ENCODE peak calls at places on chromosomes 6 and 20, in nine cellular contexts. Y is NCI-H2081; C is GM23248; P is GM19239; E is effector memory CD4-positive, alpha-beta T cell; M is stimulated activated CD8-positive, alpha-beta memory T cell treated with anti-CD3 and anti-CD28 coated beads, Interleukin-7, amount 100 ng/mL, for 24 hours; X is fibroblast of the conjunctiva; S is Caki2; Z is myocyte. U is an unnamed sample.
A peak's percentile ranks its signal among the peaks of the same experiment; 100 is the strongest.

GRCh38 chr6:69758214-69758613 is 38.6 kb downstream of the LMBRD1 start:
- DNase-seq in Y (no peak), C (no peak), P (no peak), E (no peak), M (no peak), X (no peak), S (no peak), Z (no peak), U (no peak)

GRCh38 chr6:6393069-6393529 is 72.6 kb upstream of the F13A1 start:
- DNase-seq in Y (no peak), C (no peak), P (no peak), E (no peak), M (no peak), X (no peak), S (no peak), Z (no peak), U (no peak)

GRCh38 chr6:112439010-112439409 is 91.9 kb downstream of the RFPL4B start:
- DNase-seq in Y (no peak), C (peak; percentile 7), P (no peak), E (no peak), M (no peak), X (no peak), S (no peak), Z (no peak), U (no peak)

GRCh38 chr20:31717478-31717946 is 5.2 kb downstream of the BCL2L1 start:
- DNase-seq in Y (no peak), C (no peak), P (no peak), E (no peak), M (no peak), X (no peak), S (no peak), Z (no peak), U (no peak)

GRCh38 chr6:158457616-158458278 is 102.1 kb upstream of the TMEM181 start:
- DNase-seq in Y (no peak), C (peak; percentile 50), P (no peak), E (no peak), M (no peak), X (no peak), S (no peak), Z (no peak), U (no peak)

GRCh38 chr6:137241481-137242011 is 22.4 kb upstream of the IFNGR1 start:
- DNase-seq in Y (no peak), C (peak; percentile 51), P (no peak), E (no peak), M (no peak), X (no peak), S (peak; percentile 39), Z (no peak), U (no peak)

GRCh38 chr6:167424060-167424673 is 99.3 kb downstream of the TTLL2 start:
- DNase-seq in Y (no peak), C (no peak), P (no peak), E (no peak), M (no peak), X (no peak), S (no peak), Z (no peak), U (no peak)

GRCh38 chr20:13022401-13023170 is 13.8 kb downstream of the SPTLC3 start:
- DNase-seq in Y (no peak), C (peak; percentile 82), P (no peak), E (no peak), M (no peak), X (peak; percentile 46), S (peak; percentile 41), Z (peak; percentile 76), U (peak; percentile 18)

GRCh38 chr6:154956771-154957522 is 38.2 kb upstream of the TIAM2 start:
- DNase-seq in Y (no peak), C (no peak), P (no peak), E (no peak), M (no peak), X (no peak), S (no peak), Z (no peak), U (no peak)

GRCh38 chr20:4567172-4567571 is 154.5 kb upstream of the PRND start:
- DNase-seq in Y (no peak), C (no peak), P (no peak), E (no peak), M (no peak), X (no peak), S (no peak), Z (no peak), U (no peak)

GRCh38 chr6:16201706-16202105 is 36.7 kb upstream of the GMPR start:
- DNase-seq in Y (no peak), C (no peak), P (no peak), E (no peak), M (no peak), X (no peak), S (no peak), Z (no peak), U (no peak)

GRCh38 chr6:7042056-7042653 is 65.6 kb upstream of the RREB1 start:
- DNase-seq in Y (no peak), C (peak; percentile 15), P (no peak), E (no peak), M (no peak), X (no peak), S (no peak), Z (no peak), U (peak; percentile 55)

GRCh38 chr6:81966968-81967367 is 214.5 kb upstream of the TENT5A start:
- DNase-seq in Y (no peak), C (no peak), P (no peak), E (no peak), M (no peak), X (no peak), S (no peak), Z (no peak), U (no peak)

GRCh38 chr20:49345538-49345937 is 67.7 kb upstream of the ZNFX1 start:
- DNase-seq in Y (no peak), C (peak; percentile 93), P (no peak), E (no peak), M (no peak), X (peak; percentile 13), S (no peak), Z (peak; percentile 98), U (peak; percentile 20)

GRCh38 chr6:162416845-162417537 is 310.6 kb downstream of the PRKN start:
- DNase-seq in Y (no peak), C (no peak), P (no peak), E (no peak), M (no peak), X (peak; percentile 23), S (no peak), Z (no peak), U (no peak)

GRCh38 chr20:33370296-33370695 is 31.0 kb downstream of the CDK5RAP1 start:
- DNase-seq in Y (no peak), C (no peak), P (no peak), E (peak; percentile 79), M (no peak), X (no peak), S (peak; percentile 83), Z (no peak), U (no peak)

GRCh38 chr20:20358801-20359200 is 9.1 kb upstream of the INSM1 start:
- DNase-seq in Y (peak; percentile 23), C (no peak), P (no peak), E (no peak), M (no peak), X (no peak), S (no peak), Z (no peak), U (no peak)

GRCh38 chr6:41040911-41041536 is 1.2 kb upstream of the TSPO2 start:
- DNase-seq in Y (no peak), C (no peak), P (no peak), E (no peak), M (no peak), X (no peak), S (no peak), Z (no peak), U (no peak)

GRCh38 chr6:6219716-6220115 is 100.7 kb downstream of the F13A1 start:
- DNase-seq in Y (no peak), C (no peak), P (no peak), E (no peak), M (no peak), X (no peak), S (no peak), Z (peak; percentile 60), U (no peak)

GRCh38 chr6:21664263-21665081 is 70.9 kb downstream of the SOX4 start:
- DNase-seq in Y (no peak), C (peak; percentile 60), P (no peak), E (no peak), M (no peak), X (no peak), S (peak; percentile 19), Z (no peak), U (peak; percentile 60)

GRCh38 chr6:14016930-14017625 is 92.3 kb downstream of the RNF182 start:
- DNase-seq in Y (no peak), C (peak; percentile 35), P (no peak), E (no peak), M (no peak), X (no peak), S (no peak), Z (no peak), U (no peak)

GRCh38 chr6:41326092-41326491 is 9.3 kb upstream of the NCR2 start:
- DNase-seq in Y (no peak), C (no peak), P (no peak), E (no peak), M (no peak), X (no peak), S (no peak), Z (no peak), U (no peak)

GRCh38 chr20:48919882-48920526 is 1.5 kb upstream of the ARFGEF2 start:
- DNase-seq in Y (no peak), C (no peak), P (no peak), E (no peak), M (no peak), X (no peak), S (no peak), Z (no peak), U (no peak)

GRCh38 chr6:158561247-158561884 is 1.5 kb downstream of the TMEM181 start:
- DNase-seq in Y (no peak), C (no peak), P (no peak), E (no peak), M (no peak), X (no peak), S (no peak), Z (no peak), U (no peak)

GRCh38 chr20:61752576-61752975 is 313.1 kb downstream of the TAF4 start:
- DNase-seq in Y (no peak), C (no peak), P (no peak), E (no peak), M (no peak), X (no peak), S (no peak), Z (no peak), U (no peak)

GRCh38 chr6:73227606-73228255 is 2.4 kb upstream of the KHDC1L start:
- DNase-seq in Y (no peak), C (no peak), P (no peak), E (no peak), M (no peak), X (no peak), S (no peak), Z (no peak), U (no peak)

GRCh38 chr6:41723178-41723935 is 12.1 kb downstream of the TFEB start:
- DNase-seq in Y (no peak), C (peak; percentile 96), P (peak; percentile 81), E (no peak), M (no peak), X (peak; percentile 51), S (no peak), Z (peak; percentile 56), U (peak; percentile 47)